ENCODE peak calls at places on chromosomes 6 and 20, in six cellular contexts. T is dorsolateral prefrontal cortex, H is Kasumi-1, E is iris pigment epithelial cell, G is ACHN, Q is fibroblast of lung. I is an unnamed sample.
A peak's percentile ranks its signal among the peaks of the same experiment; 100 is the strongest.

GRCh38 chr6:134122775-134123174 is 70.4 kb upstream of the SLC2A12 start:
- DNase-seq in T (no peak), H (no peak), E (no peak), G (no peak), Q (no peak), I (no peak)

GRCh38 chr6:16049178-16049577 is 79.7 kb upstream of the MYLIP start:
- DNase-seq in T (no peak), H (no peak), E (peak; percentile 29), G (no peak), Q (no peak), I (peak; percentile 21)

GRCh38 chr20:5806457-5807263 is 56.5 kb downstream of the SHLD1 start:
- DNase-seq in T (no peak), H (no peak), E (peak; percentile 23), G (peak; percentile 11), Q (no peak), I (no peak)

GRCh38 chr6:83431545-83432165 is 804 bp upstream of the ME1 start:
- DNase-seq in T (no peak), H (no peak), E (no peak), G (no peak), Q (no peak), I (no peak)

GRCh38 chr6:165118736-165119135 is 190.7 kb downstream of the C6orf118 start:
- DNase-seq in T (no peak), H (no peak), E (no peak), G (no peak), Q (no peak), I (no peak)

GRCh38 chr20:49965781-49966304 is 16.9 kb upstream of the SNAI1 start:
- DNase-seq in T (no peak), H (no peak), E (no peak), G (no peak), Q (no peak), I (no peak)

GRCh38 chr6:141475269-141475668 is 657.5 kb upstream of the GJE1 start:
- DNase-seq in T (no peak), H (no peak), E (peak; percentile 51), G (no peak), Q (no peak), I (no peak)

GRCh38 chr20:5835870-5836269 is 85.7 kb downstream of the SHLD1 start:
- DNase-seq in T (no peak), H (no peak), E (peak; percentile 58), G (no peak), Q (peak; percentile 67), I (no peak)

GRCh38 chr6:26043389-26044139 is 43.7 kb upstream of the HFE start:
- DNase-seq in T (peak; percentile 66), H (peak; percentile 94), E (peak; percentile 97), G (no peak), Q (peak; percentile 99), I (peak; percentile 92)

GRCh38 chr6:7621761-7622160 is 31.8 kb downstream of the SNRNP48 start:
- DNase-seq in T (no peak), H (no peak), E (peak; percentile 25), G (no peak), Q (no peak), I (no peak)

GRCh38 chr20:3378138-3378537 is 29.3 kb downstream of the DNAAF9 start:
- DNase-seq in T (no peak), H (peak; percentile 37), E (no peak), G (no peak), Q (no peak), I (no peak)

GRCh38 chr20:8082999-8083398 is 49.1 kb upstream of the PLCB1 start:
- DNase-seq in T (no peak), H (no peak), E (peak; percentile 90), G (no peak), Q (peak; percentile 88), I (no peak)

GRCh38 chr6:109477184-109477583 is 5.8 kb downstream of the ZBTB24 start:
- DNase-seq in T (no peak), H (no peak), E (no peak), G (no peak), Q (no peak), I (no peak)

GRCh38 chr6:122432816-122433215 is 33.4 kb downstream of the HSF2 start:
- DNase-seq in T (no peak), H (no peak), E (no peak), G (no peak), Q (no peak), I (no peak)

GRCh38 chr6:45982280-45983036 is 33.2 kb downstream of the CLIC5 start:
- DNase-seq in T (no peak), H (no peak), E (no peak), G (no peak), Q (no peak), I (no peak)

GRCh38 chr6:26105109-26105730 is 18.0 kb downstream of the HFE start:
- DNase-seq in T (no peak), H (no peak), E (no peak), G (no peak), Q (no peak), I (no peak)

GRCh38 chr6:34004706-34005105 is 141.2 kb downstream of the GRM4 start:
- DNase-seq in T (no peak), H (no peak), E (no peak), G (no peak), Q (no peak), I (no peak)

GRCh38 chr6:43723737-43724295 is 36.2 kb upstream of the MRPS18A start:
- DNase-seq in T (no peak), H (peak; percentile 76), E (peak; percentile 64), G (peak; percentile 63), Q (peak; percentile 79), I (no peak)

GRCh38 chr6:151806757-151807512 is 547 bp upstream of the ESR1 start:
- DNase-seq in T (no peak), H (peak; percentile 33), E (no peak), G (no peak), Q (no peak), I (no peak)

GRCh38 chr20:63006611-63007471 is at the start of gene BHLHE23:
- DNase-seq in T (no peak), H (no peak), E (no peak), G (no peak), Q (no peak), I (no peak)